ENCODE peak calls at places on chromosomes 12 and 14, in eight cellular contexts. Y, X, W, P, Z, G, F and E are unnamed samples.

GRCh38 chr12:98606367-98606985 is 13.0 kb downstream of the SLC25A3 start:
- DNase-seq in Y (no peak), X (no peak), W (no peak), P (no peak), Z (no peak), G (no peak), F (no peak), E (no peak)

GRCh38 chr14:70873627-70874026 is 33.6 kb upstream of the PCNX1 start:
- DNase-seq in Y (no peak), X (no peak), W (no peak), P (no peak), Z (no peak), G (peak), F (no peak), E (no peak)

GRCh38 chr12:49535921-49536525 is 2.8 kb upstream of the KCNH3 start:
- DNase-seq in Y (peak), X (peak), W (no peak), P (no peak), Z (no peak), G (no peak), F (no peak), E (no peak)

GRCh38 chr14:87896393-87897380 is 96.3 kb downstream of the GALC start:
- DNase-seq in Y (peak), X (no peak), W (peak), P (peak), Z (peak), G (peak), F (peak), E (peak)

GRCh38 chr12:19130224-19131019 is 889 bp downstream of the PLEKHA5 start:
- DNase-seq in Y (peak), X (peak), W (peak), P (no peak), Z (no peak), G (peak), F (peak), E (peak)

GRCh38 chr12:53217049-53217929 is 10.2 kb upstream of the ITGB7 start:
- DNase-seq in Y (peak), X (peak), W (no peak), P (no peak), Z (no peak), G (peak), F (no peak), E (no peak)

GRCh38 chr12:126747530-126748149 is 1519.3 kb upstream of the TMEM132C start:
- DNase-seq in Y (no peak), X (no peak), W (peak), P (no peak), Z (peak), G (peak), F (peak), E (peak)

GRCh38 chr14:102920998-102921304 is 1.5 kb upstream of the AMN start:
- DNase-seq in Y (no peak), X (no peak), W (no peak), P (no peak), Z (no peak), G (no peak), F (no peak), E (no peak)

GRCh38 chr14:69105326-69105725 is 47.6 kb downstream of the DCAF5 start:
- DNase-seq in Y (peak), X (no peak), W (no peak), P (peak), Z (no peak), G (no peak), F (no peak), E (peak)

GRCh38 chr12:53049582-53050318 is at the start of gene TNS2:
- DNase-seq in Y (peak), X (peak), W (peak), P (no peak), Z (no peak), G (no peak), F (no peak), E (no peak)

GRCh38 chr12:63826002-63826585 is 18.4 kb upstream of the SRGAP1 start:
- DNase-seq in Y (peak), X (no peak), W (peak), P (peak), Z (peak), G (no peak), F (peak), E (peak)

GRCh38 chr14:64891839-64892375 is 12.2 kb upstream of the SPTB start:
- DNase-seq in Y (peak), X (no peak), W (peak), P (peak), Z (peak), G (peak), F (peak), E (peak)

GRCh38 chr12:103751171-103751570 is 89.9 kb downstream of the NT5DC3 start:
- DNase-seq in Y (no peak), X (no peak), W (no peak), P (no peak), Z (no peak), G (no peak), F (peak), E (no peak)

GRCh38 chr14:98290596-98290995 is 981.4 kb downstream of the BCL11B start:
- DNase-seq in Y (no peak), X (no peak), W (no peak), P (no peak), Z (no peak), G (peak), F (no peak), E (peak)

GRCh38 chr12:56957229-56958052 is at the start of gene RDH16:
- DNase-seq in Y (no peak), X (no peak), W (no peak), P (no peak), Z (no peak), G (no peak), F (no peak), E (no peak)

GRCh38 chr14:93019970-93020369 is 95.8 kb downstream of the ITPK1 start:
- DNase-seq in Y (no peak), X (peak), W (no peak), P (no peak), Z (peak), G (no peak), F (no peak), E (no peak)

GRCh38 chr14:94480809-94481208 is 4.8 kb upstream of the SERPINA9 start:
- DNase-seq in Y (peak), X (no peak), W (no peak), P (no peak), Z (no peak), G (no peak), F (no peak), E (peak)

GRCh38 chr12:20188930-20189653 is 179.2 kb upstream of the PDE3A start:
- DNase-seq in Y (no peak), X (no peak), W (no peak), P (no peak), Z (no peak), G (no peak), F (no peak), E (no peak)

GRCh38 chr12:97637770-97638169 is 175.2 kb downstream of the RMST start:
- DNase-seq in Y (no peak), X (no peak), W (peak), P (no peak), Z (no peak), G (no peak), F (no peak), E (peak)

GRCh38 chr14:79549515-79549914 is 661.8 kb downstream of the DIO2 start:
- DNase-seq in Y (peak), X (no peak), W (no peak), P (no peak), Z (no peak), G (no peak), F (no peak), E (peak)

GRCh38 chr12:118063567-118064391 is 2.8 kb upstream of the WSB2 start:
- DNase-seq in Y (no peak), X (no peak), W (no peak), P (no peak), Z (no peak), G (no peak), F (no peak), E (peak)

GRCh38 chr14:102777711-102778615 is 714 bp downstream of the TRAF3 start:
- DNase-seq in Y (peak), X (no peak), W (no peak), P (peak), Z (no peak), G (peak), F (no peak), E (peak)

GRCh38 chr14:60514378-60515243 is 5.7 kb downstream of the SIX6 start:
- DNase-seq in Y (peak), X (no peak), W (peak), P (no peak), Z (peak), G (no peak), F (no peak), E (no peak)

GRCh38 chr12:122886851-122887816 is 8.8 kb downstream of the VPS37B start:
- DNase-seq in Y (peak), X (no peak), W (no peak), P (peak), Z (no peak), G (peak), F (peak), E (peak)

GRCh38 chr12:54394281-54394719 is 9.8 kb upstream of the ZNF385A start:
- DNase-seq in Y (peak), X (no peak), W (peak), P (peak), Z (peak), G (peak), F (no peak), E (peak)